ENCODE peak calls at places on chromosome 2, in five cellular contexts. One of them, this sample, is unnamed.

GRCh38 chr2:233919319-233919718 is 2.1 kb downstream of the TRPM8 start:
- DNase-seq in fibroblast of gingiva: no peak
- DNase-seq in NCI-H82: no peak
- DNase-seq in NCI-H774: no peak
- DNase-seq in activated T-cell treated with anti-CD3 and anti-CD28 coated beads, Interleukin-2, amount 50 U/mL, for 72 hours: no peak
- DNase-seq in this sample: no peak

GRCh38 chr2:223613017-223613950 is 11.1 kb upstream of the SCG2 start:
- DNase-seq in fibroblast of gingiva: peak
- DNase-seq in NCI-H82: peak
- DNase-seq in NCI-H774: peak
- DNase-seq in activated T-cell treated with anti-CD3 and anti-CD28 coated beads, Interleukin-2, amount 50 U/mL, for 72 hours: no peak
- DNase-seq in this sample: no peak

GRCh38 chr2:112048887-112049286 is 6.2 kb upstream of the TMEM87B start:
- DNase-seq in fibroblast of gingiva: peak
- DNase-seq in NCI-H82: peak
- DNase-seq in NCI-H774: peak
- DNase-seq in activated T-cell treated with anti-CD3 and anti-CD28 coated beads, Interleukin-2, amount 50 U/mL, for 72 hours: peak
- DNase-seq in this sample: peak

GRCh38 chr2:36358317-36358659 is 2.7 kb downstream of the CRIM1 start:
- DNase-seq in fibroblast of gingiva: peak
- DNase-seq in NCI-H82: peak
- DNase-seq in NCI-H774: no peak
- DNase-seq in activated T-cell treated with anti-CD3 and anti-CD28 coated beads, Interleukin-2, amount 50 U/mL, for 72 hours: no peak
- DNase-seq in this sample: no peak

GRCh38 chr2:159803235-159803962 is 5.4 kb upstream of the CD302 start:
- DNase-seq in fibroblast of gingiva: no peak
- DNase-seq in NCI-H82: no peak
- DNase-seq in NCI-H774: no peak
- DNase-seq in activated T-cell treated with anti-CD3 and anti-CD28 coated beads, Interleukin-2, amount 50 U/mL, for 72 hours: no peak
- DNase-seq in this sample: no peak

GRCh38 chr2:170091461-170091860 is 86.5 kb upstream of the MYO3B start:
- DNase-seq in fibroblast of gingiva: no peak
- DNase-seq in NCI-H82: no peak
- DNase-seq in NCI-H774: no peak
- DNase-seq in activated T-cell treated with anti-CD3 and anti-CD28 coated beads, Interleukin-2, amount 50 U/mL, for 72 hours: no peak
- DNase-seq in this sample: no peak

GRCh38 chr2:216029416-216030129 is 16.2 kb upstream of the MREG start:
- DNase-seq in fibroblast of gingiva: no peak
- DNase-seq in NCI-H82: no peak
- DNase-seq in NCI-H774: no peak
- DNase-seq in activated T-cell treated with anti-CD3 and anti-CD28 coated beads, Interleukin-2, amount 50 U/mL, for 72 hours: peak
- DNase-seq in this sample: no peak

GRCh38 chr2:39736593-39736992 is 42.5 kb downstream of the THUMPD2 start:
- DNase-seq in fibroblast of gingiva: peak
- DNase-seq in NCI-H82: no peak
- DNase-seq in NCI-H774: no peak
- DNase-seq in activated T-cell treated with anti-CD3 and anti-CD28 coated beads, Interleukin-2, amount 50 U/mL, for 72 hours: no peak
- DNase-seq in this sample: no peak

GRCh38 chr2:27571197-27571596 is 11.6 kb upstream of the ZNF512 start:
- DNase-seq in fibroblast of gingiva: no peak
- DNase-seq in NCI-H82: no peak
- DNase-seq in NCI-H774: no peak
- DNase-seq in activated T-cell treated with anti-CD3 and anti-CD28 coated beads, Interleukin-2, amount 50 U/mL, for 72 hours: no peak
- DNase-seq in this sample: no peak

GRCh38 chr2:216464104-216464720 is 34.4 kb upstream of the RPL37A start:
- DNase-seq in fibroblast of gingiva: no peak
- DNase-seq in NCI-H82: no peak
- DNase-seq in NCI-H774: no peak
- DNase-seq in activated T-cell treated with anti-CD3 and anti-CD28 coated beads, Interleukin-2, amount 50 U/mL, for 72 hours: no peak
- DNase-seq in this sample: no peak

GRCh38 chr2:86072271-86072858 is 33.3 kb downstream of the POLR1A start:
- DNase-seq in fibroblast of gingiva: peak
- DNase-seq in NCI-H82: no peak
- DNase-seq in NCI-H774: no peak
- DNase-seq in activated T-cell treated with anti-CD3 and anti-CD28 coated beads, Interleukin-2, amount 50 U/mL, for 72 hours: no peak
- DNase-seq in this sample: no peak

GRCh38 chr2:188787002-188787660 is 187.0 kb upstream of the COL3A1 start:
- DNase-seq in fibroblast of gingiva: peak
- DNase-seq in NCI-H82: no peak
- DNase-seq in NCI-H774: no peak
- DNase-seq in activated T-cell treated with anti-CD3 and anti-CD28 coated beads, Interleukin-2, amount 50 U/mL, for 72 hours: no peak
- DNase-seq in this sample: no peak

GRCh38 chr2:98093611-98094010 is 6.6 kb downstream of the VWA3B start:
- DNase-seq in fibroblast of gingiva: no peak
- DNase-seq in NCI-H82: no peak
- DNase-seq in NCI-H774: no peak
- DNase-seq in activated T-cell treated with anti-CD3 and anti-CD28 coated beads, Interleukin-2, amount 50 U/mL, for 72 hours: no peak
- DNase-seq in this sample: no peak

GRCh38 chr2:147495741-147496140 is 349.1 kb upstream of the ACVR2A start:
- DNase-seq in fibroblast of gingiva: no peak
- DNase-seq in NCI-H82: no peak
- DNase-seq in NCI-H774: no peak
- DNase-seq in activated T-cell treated with anti-CD3 and anti-CD28 coated beads, Interleukin-2, amount 50 U/mL, for 72 hours: no peak
- DNase-seq in this sample: no peak

GRCh38 chr2:241485172-241485911 is 23.0 kb downstream of the STK25 start:
- DNase-seq in fibroblast of gingiva: no peak
- DNase-seq in NCI-H82: no peak
- DNase-seq in NCI-H774: no peak
- DNase-seq in activated T-cell treated with anti-CD3 and anti-CD28 coated beads, Interleukin-2, amount 50 U/mL, for 72 hours: no peak
- DNase-seq in this sample: no peak

GRCh38 chr2:15242936-15243461 is 318.1 kb downstream of the NBAS start:
- DNase-seq in fibroblast of gingiva: peak
- DNase-seq in NCI-H82: peak
- DNase-seq in NCI-H774: no peak
- DNase-seq in activated T-cell treated with anti-CD3 and anti-CD28 coated beads, Interleukin-2, amount 50 U/mL, for 72 hours: no peak
- DNase-seq in this sample: no peak

GRCh38 chr2:175965773-175966172 is 36.3 kb downstream of the LNPK start:
- DNase-seq in fibroblast of gingiva: no peak
- DNase-seq in NCI-H82: no peak
- DNase-seq in NCI-H774: no peak
- DNase-seq in activated T-cell treated with anti-CD3 and anti-CD28 coated beads, Interleukin-2, amount 50 U/mL, for 72 hours: no peak
- DNase-seq in this sample: no peak

GRCh38 chr2:55489467-55490062 is 30.0 kb upstream of the CFAP36 start:
- DNase-seq in fibroblast of gingiva: no peak
- DNase-seq in NCI-H82: no peak
- DNase-seq in NCI-H774: no peak
- DNase-seq in activated T-cell treated with anti-CD3 and anti-CD28 coated beads, Interleukin-2, amount 50 U/mL, for 72 hours: no peak
- DNase-seq in this sample: no peak

GRCh38 chr2:159615936-159616733 is at the start of gene BAZ2B:
- DNase-seq in fibroblast of gingiva: peak
- DNase-seq in NCI-H82: peak
- DNase-seq in NCI-H774: peak
- DNase-seq in activated T-cell treated with anti-CD3 and anti-CD28 coated beads, Interleukin-2, amount 50 U/mL, for 72 hours: peak
- DNase-seq in this sample: no peak

GRCh38 chr2:158773121-158773520 is 22.0 kb upstream of the DAPL1 start:
- DNase-seq in fibroblast of gingiva: peak
- DNase-seq in NCI-H82: no peak
- DNase-seq in NCI-H774: no peak
- DNase-seq in activated T-cell treated with anti-CD3 and anti-CD28 coated beads, Interleukin-2, amount 50 U/mL, for 72 hours: no peak
- DNase-seq in this sample: no peak

GRCh38 chr2:24830351-24830750 is 37.1 kb downstream of the CENPO start:
- DNase-seq in fibroblast of gingiva: peak
- DNase-seq in NCI-H82: peak
- DNase-seq in NCI-H774: no peak
- DNase-seq in activated T-cell treated with anti-CD3 and anti-CD28 coated beads, Interleukin-2, amount 50 U/mL, for 72 hours: no peak
- DNase-seq in this sample: no peak

GRCh38 chr2:190812506-190813294 is 67.9 kb upstream of the GLS start:
- DNase-seq in fibroblast of gingiva: peak
- DNase-seq in NCI-H82: no peak
- DNase-seq in NCI-H774: no peak
- DNase-seq in activated T-cell treated with anti-CD3 and anti-CD28 coated beads, Interleukin-2, amount 50 U/mL, for 72 hours: no peak
- DNase-seq in this sample: no peak

GRCh38 chr2:136373035-136373434 is 255.1 kb upstream of the CXCR4 start:
- DNase-seq in fibroblast of gingiva: no peak
- DNase-seq in NCI-H82: no peak
- DNase-seq in NCI-H774: no peak
- DNase-seq in activated T-cell treated with anti-CD3 and anti-CD28 coated beads, Interleukin-2, amount 50 U/mL, for 72 hours: no peak
- DNase-seq in this sample: no peak

GRCh38 chr2:239865059-239865639 is 160.0 kb downstream of the NDUFA10 start:
- DNase-seq in fibroblast of gingiva: no peak
- DNase-seq in NCI-H82: no peak
- DNase-seq in NCI-H774: no peak
- DNase-seq in activated T-cell treated with anti-CD3 and anti-CD28 coated beads, Interleukin-2, amount 50 U/mL, for 72 hours: no peak
- DNase-seq in this sample: no peak

GRCh38 chr2:101644842-101645383 is 52.6 kb upstream of the MAP4K4 start:
- DNase-seq in fibroblast of gingiva: no peak
- DNase-seq in NCI-H82: no peak
- DNase-seq in NCI-H774: no peak
- DNase-seq in activated T-cell treated with anti-CD3 and anti-CD28 coated beads, Interleukin-2, amount 50 U/mL, for 72 hours: no peak
- DNase-seq in this sample: no peak

GRCh38 chr2:20062615-20063545 is 11.5 kb upstream of the LAPTM4A start:
- DNase-seq in fibroblast of gingiva: peak
- DNase-seq in NCI-H82: no peak
- DNase-seq in NCI-H774: no peak
- DNase-seq in activated T-cell treated with anti-CD3 and anti-CD28 coated beads, Interleukin-2, amount 50 U/mL, for 72 hours: peak
- DNase-seq in this sample: no peak

GRCh38 chr2:63486861-63487290 is 101.4 kb downstream of the WDPCP start:
- DNase-seq in fibroblast of gingiva: no peak
- DNase-seq in NCI-H82: peak
- DNase-seq in NCI-H774: no peak
- DNase-seq in activated T-cell treated with anti-CD3 and anti-CD28 coated beads, Interleukin-2, amount 50 U/mL, for 72 hours: no peak
- DNase-seq in this sample: no peak

GRCh38 chr2:238119756-238120462 is 18.6 kb upstream of the KLHL30 start:
- DNase-seq in fibroblast of gingiva: no peak
- DNase-seq in NCI-H82: no peak
- DNase-seq in NCI-H774: no peak
- DNase-seq in activated T-cell treated with anti-CD3 and anti-CD28 coated beads, Interleukin-2, amount 50 U/mL, for 72 hours: no peak
- DNase-seq in this sample: no peak

GRCh38 chr2:161223139-161223732 is 63.0 kb downstream of the TANK start:
- DNase-seq in fibroblast of gingiva: peak
- DNase-seq in NCI-H82: peak
- DNase-seq in NCI-H774: peak
- DNase-seq in activated T-cell treated with anti-CD3 and anti-CD28 coated beads, Interleukin-2, amount 50 U/mL, for 72 hours: no peak
- DNase-seq in this sample: no peak

GRCh38 chr2:223943561-223944008 is 1.6 kb downstream of the WDFY1 start:
- DNase-seq in fibroblast of gingiva: peak
- DNase-seq in NCI-H82: no peak
- DNase-seq in NCI-H774: no peak
- DNase-seq in activated T-cell treated with anti-CD3 and anti-CD28 coated beads, Interleukin-2, amount 50 U/mL, for 72 hours: no peak
- DNase-seq in this sample: no peak

GRCh38 chr2:170713280-170714155 is 1.6 kb upstream of the SP5 start:
- DNase-seq in fibroblast of gingiva: no peak
- DNase-seq in NCI-H82: no peak
- DNase-seq in NCI-H774: no peak
- DNase-seq in activated T-cell treated with anti-CD3 and anti-CD28 coated beads, Interleukin-2, amount 50 U/mL, for 72 hours: peak
- DNase-seq in this sample: no peak

GRCh38 chr2:60560734-60561649 is 7.5 kb upstream of the BCL11A start:
- DNase-seq in fibroblast of gingiva: no peak
- DNase-seq in NCI-H82: peak
- DNase-seq in NCI-H774: no peak
- DNase-seq in activated T-cell treated with anti-CD3 and anti-CD28 coated beads, Interleukin-2, amount 50 U/mL, for 72 hours: no peak
- DNase-seq in this sample: no peak

GRCh38 chr2:161131804-161132203 is 28.4 kb upstream of the TANK start:
- DNase-seq in fibroblast of gingiva: peak
- DNase-seq in NCI-H82: no peak
- DNase-seq in NCI-H774: no peak
- DNase-seq in activated T-cell treated with anti-CD3 and anti-CD28 coated beads, Interleukin-2, amount 50 U/mL, for 72 hours: no peak
- DNase-seq in this sample: no peak

GRCh38 chr2:22215517-22215916 is 1091.7 kb downstream of the TDRD15 start:
- DNase-seq in fibroblast of gingiva: no peak
- DNase-seq in NCI-H82: no peak
- DNase-seq in NCI-H774: no peak
- DNase-seq in activated T-cell treated with anti-CD3 and anti-CD28 coated beads, Interleukin-2, amount 50 U/mL, for 72 hours: no peak
- DNase-seq in this sample: no peak